ENCODE peak calls at places on chromosome 14, in ten cellular contexts. U is stimulated activated CD8-positive, alpha-beta memory T cell treated with anti-CD3 and anti-CD28 coated beads, Interleukin-4, amount 100 ng/mL, for 4 hours; Y is MV-4-11; Q is neural progenitor cell; H is C1 segment of cervical spinal cord; P is EL; N is ELR; G is HS-5; M is fibroblast of the conjunctiva; B is GM04504. S is an unnamed sample.

GRCh38 chr14:58667900-58668299 is 30.1 kb downstream of the DACT1 start:
- DNase-seq in Y (no peak), G (no peak), Q (no peak), U (no peak), B (no peak), M (no peak), P (no peak), N (no peak), H (no peak), S (no peak)

GRCh38 chr14:81234268-81234667 is 13.5 kb upstream of the GTF2A1 start:
- DNase-seq in U (no peak), G (no peak), H (no peak), N (no peak), Y (no peak), P (peak; percentile 24), B (no peak), Q (no peak), M (no peak), S (no peak)

GRCh38 chr14:88129306-88130056 is 124.5 kb downstream of the GPR65 start:
- DNase-seq in G (peak; percentile 72), B (peak; percentile 60), M (peak; percentile 0), Y (peak; percentile 84), P (peak; percentile 76), H (no peak), U (no peak), N (peak; percentile 39), Q (no peak), S (no peak)

GRCh38 chr14:94306047-94306978 is 13.2 kb upstream of the SERPINA10 start:
- DNase-seq in H (no peak), Y (no peak), P (no peak), M (no peak), N (no peak), G (no peak), U (no peak), Q (peak; percentile 16), B (no peak), S (no peak)

GRCh38 chr14:51650721-51651387 is 856 bp upstream of the FRMD6 start:
- DNase-seq in H (no peak), M (no peak), Y (no peak), U (no peak), B (no peak), P (peak; percentile 48), Q (peak; percentile 66), N (peak; percentile 72), G (no peak), S (peak; percentile 18)

GRCh38 chr14:97456958-97457357 is 659.8 kb downstream of the VRK1 start:
- DNase-seq in Q (no peak), P (no peak), U (peak; percentile 66), N (no peak), H (no peak), M (no peak), B (no peak), G (no peak), Y (no peak), S (no peak)

GRCh38 chr14:100738704-100739131 is 12.0 kb downstream of the DLK1 start:
- DNase-seq in B (no peak), N (no peak), Q (no peak), U (no peak), M (no peak), Y (no peak), H (no peak), P (no peak), G (no peak), S (no peak)

GRCh38 chr14:91063119-91063518 is 2.7 kb upstream of the RPS6KA5 start:
- DNase-seq in G (no peak), H (no peak), P (peak; percentile 19), Y (peak; percentile 98), Q (no peak), M (no peak), N (peak; percentile 30), B (no peak), U (no peak), S (no peak)

GRCh38 chr14:75566321-75566720 is 12.1 kb upstream of the FLVCR2 start:
- DNase-seq in M (no peak), Y (peak; percentile 20), N (peak; percentile 41), P (no peak), Q (no peak), U (peak; percentile 67), G (no peak), H (no peak), B (no peak), S (no peak)

GRCh38 chr14:102775855-102776760 is 1.1 kb upstream of the TRAF3 start:
- DNase-seq in N (peak; percentile 85), M (peak; percentile 29), P (peak; percentile 78), Q (no peak), G (no peak), Y (no peak), B (no peak), H (no peak), U (no peak), S (no peak)

GRCh38 chr14:104095426-104096310 is 10.2 kb downstream of the ASPG start:
- DNase-seq in B (no peak), N (no peak), Q (no peak), Y (no peak), U (no peak), M (no peak), H (no peak), P (no peak), G (no peak), S (no peak)

GRCh38 chr14:36751920-36752319 is 90.3 kb downstream of the PAX9 start:
- DNase-seq in Q (no peak), G (no peak), P (no peak), H (no peak), U (no peak), Y (no peak), N (no peak), B (no peak), M (no peak), S (no peak)

S was measured in hippocampal formation.